ENCODE peak calls at places on chromosome 19, in five cellular contexts. One of them, this sample, is unnamed.

GRCh38 chr19:54554896-54555295 is 18.7 kb upstream of the LILRA2 start:
- DNase-seq in ovary: no peak
- DNase-seq in uterus: no peak
- DNase-seq in transverse colon: no peak
- DNase-seq in stomach: no peak
- DNase-seq in this sample: no peak

GRCh38 chr19:5953680-5954213 is 24.2 kb downstream of the RANBP3 start:
- DNase-seq in ovary: no peak
- DNase-seq in uterus: no peak
- DNase-seq in transverse colon: no peak
- DNase-seq in stomach: no peak
- DNase-seq in this sample: no peak

GRCh38 chr19:29515706-29516357 is 10.0 kb upstream of the VSTM2B start:
- DNase-seq in ovary: no peak
- DNase-seq in uterus: no peak
- DNase-seq in transverse colon: no peak
- DNase-seq in stomach: no peak
- DNase-seq in this sample: no peak

GRCh38 chr19:13132471-13133166 is 14.6 kb downstream of the NACC1 start:
- DNase-seq in ovary: no peak
- DNase-seq in uterus: no peak
- DNase-seq in transverse colon: no peak
- DNase-seq in stomach: no peak
- DNase-seq in this sample: no peak

GRCh38 chr19:33316521-33317284 is 14.4 kb upstream of the CEBPA start:
- DNase-seq in ovary: no peak
- DNase-seq in uterus: no peak
- DNase-seq in transverse colon: peak
- DNase-seq in stomach: no peak
- DNase-seq in this sample: no peak

GRCh38 chr19:10552596-10553053 is 8.9 kb downstream of the ATG4D start:
- DNase-seq in ovary: no peak
- DNase-seq in uterus: no peak
- DNase-seq in transverse colon: no peak
- DNase-seq in stomach: no peak
- DNase-seq in this sample: no peak

GRCh38 chr19:37928527-37929286 is 21.7 kb downstream of the SIPA1L3 start:
- DNase-seq in ovary: no peak
- DNase-seq in uterus: no peak
- DNase-seq in transverse colon: no peak
- DNase-seq in stomach: no peak
- DNase-seq in this sample: no peak

GRCh38 chr19:38959618-38960017 is 15.9 kb downstream of the FBXO17 start:
- DNase-seq in ovary: no peak
- DNase-seq in uterus: no peak
- DNase-seq in transverse colon: no peak
- DNase-seq in stomach: no peak
- DNase-seq in this sample: no peak

GRCh38 chr19:29311391-29311790 is 98.4 kb upstream of the UQCRFS1 start:
- DNase-seq in ovary: no peak
- DNase-seq in uterus: no peak
- DNase-seq in transverse colon: no peak
- DNase-seq in stomach: no peak
- DNase-seq in this sample: no peak

GRCh38 chr19:9811139-9811538 is 7.7 kb downstream of the FBXL12 start:
- DNase-seq in ovary: no peak
- DNase-seq in uterus: no peak
- DNase-seq in transverse colon: no peak
- DNase-seq in stomach: no peak
- DNase-seq in this sample: no peak

GRCh38 chr19:7926021-7926726 is at the start of gene CTXN1:
- DNase-seq in ovary: peak
- DNase-seq in uterus: peak
- DNase-seq in transverse colon: peak
- DNase-seq in stomach: peak
- DNase-seq in this sample: no peak

GRCh38 chr19:5228932-5229777 is 111.5 kb downstream of the PTPRS start:
- DNase-seq in ovary: peak
- DNase-seq in uterus: no peak
- DNase-seq in transverse colon: no peak
- DNase-seq in stomach: no peak
- DNase-seq in this sample: no peak

GRCh38 chr19:14375055-14375581 is 6.1 kb upstream of the ADGRE5 start:
- DNase-seq in ovary: no peak
- DNase-seq in uterus: peak
- DNase-seq in transverse colon: peak
- DNase-seq in stomach: peak
- DNase-seq in this sample: no peak

GRCh38 chr19:40190891-40191835 is at the start of gene MAP3K10:
- DNase-seq in ovary: peak
- DNase-seq in uterus: peak
- DNase-seq in transverse colon: peak
- DNase-seq in stomach: peak
- DNase-seq in this sample: no peak

GRCh38 chr19:55440411-55441105 is 2.5 kb downstream of the SHISA7 start:
- DNase-seq in ovary: no peak
- DNase-seq in uterus: no peak
- DNase-seq in transverse colon: no peak
- DNase-seq in stomach: no peak
- DNase-seq in this sample: no peak

GRCh38 chr19:54100560-54100959 is at the start of gene OSCAR:
- DNase-seq in ovary: no peak
- DNase-seq in uterus: no peak
- DNase-seq in transverse colon: no peak
- DNase-seq in stomach: no peak
- DNase-seq in this sample: no peak

GRCh38 chr19:35318679-35319448 is 10.1 kb upstream of the CD22 start:
- DNase-seq in ovary: no peak
- DNase-seq in uterus: peak
- DNase-seq in transverse colon: peak
- DNase-seq in stomach: peak
- DNase-seq in this sample: no peak

GRCh38 chr19:29247912-29248311 is 35.0 kb upstream of the UQCRFS1 start:
- DNase-seq in ovary: no peak
- DNase-seq in uterus: no peak
- DNase-seq in transverse colon: no peak
- DNase-seq in stomach: no peak
- DNase-seq in this sample: no peak

GRCh38 chr19:29567366-29567915 is 38.6 kb upstream of the POP4 start:
- DNase-seq in ovary: no peak
- DNase-seq in uterus: no peak
- DNase-seq in transverse colon: no peak
- DNase-seq in stomach: no peak
- DNase-seq in this sample: no peak

GRCh38 chr19:39645800-39646411 is 9.8 kb upstream of the LGALS16 start:
- DNase-seq in ovary: no peak
- DNase-seq in uterus: no peak
- DNase-seq in transverse colon: no peak
- DNase-seq in stomach: no peak
- DNase-seq in this sample: no peak

GRCh38 chr19:33301011-33301899 is 1.1 kb downstream of the CEBPA start:
- DNase-seq in ovary: no peak
- DNase-seq in uterus: no peak
- DNase-seq in transverse colon: peak
- DNase-seq in stomach: peak
- DNase-seq in this sample: no peak

GRCh38 chr19:53101518-53101917 is 1.7 kb downstream of the ZNF160 start:
- DNase-seq in ovary: no peak
- DNase-seq in uterus: no peak
- DNase-seq in transverse colon: no peak
- DNase-seq in stomach: no peak
- DNase-seq in this sample: no peak

GRCh38 chr19:54204767-54205468 is 4.3 kb downstream of the RPS9 start:
- DNase-seq in ovary: no peak
- DNase-seq in uterus: no peak
- DNase-seq in transverse colon: no peak
- DNase-seq in stomach: no peak
- DNase-seq in this sample: no peak

GRCh38 chr19:33248104-33248503 is 22.5 kb upstream of the SLC7A10 start:
- DNase-seq in ovary: no peak
- DNase-seq in uterus: no peak
- DNase-seq in transverse colon: no peak
- DNase-seq in stomach: no peak
- DNase-seq in this sample: no peak

GRCh38 chr19:12703056-12703455 is 6.6 kb upstream of the FBXW9 start:
- DNase-seq in ovary: no peak
- DNase-seq in uterus: no peak
- DNase-seq in transverse colon: no peak
- DNase-seq in stomach: no peak
- DNase-seq in this sample: no peak

DNA sequence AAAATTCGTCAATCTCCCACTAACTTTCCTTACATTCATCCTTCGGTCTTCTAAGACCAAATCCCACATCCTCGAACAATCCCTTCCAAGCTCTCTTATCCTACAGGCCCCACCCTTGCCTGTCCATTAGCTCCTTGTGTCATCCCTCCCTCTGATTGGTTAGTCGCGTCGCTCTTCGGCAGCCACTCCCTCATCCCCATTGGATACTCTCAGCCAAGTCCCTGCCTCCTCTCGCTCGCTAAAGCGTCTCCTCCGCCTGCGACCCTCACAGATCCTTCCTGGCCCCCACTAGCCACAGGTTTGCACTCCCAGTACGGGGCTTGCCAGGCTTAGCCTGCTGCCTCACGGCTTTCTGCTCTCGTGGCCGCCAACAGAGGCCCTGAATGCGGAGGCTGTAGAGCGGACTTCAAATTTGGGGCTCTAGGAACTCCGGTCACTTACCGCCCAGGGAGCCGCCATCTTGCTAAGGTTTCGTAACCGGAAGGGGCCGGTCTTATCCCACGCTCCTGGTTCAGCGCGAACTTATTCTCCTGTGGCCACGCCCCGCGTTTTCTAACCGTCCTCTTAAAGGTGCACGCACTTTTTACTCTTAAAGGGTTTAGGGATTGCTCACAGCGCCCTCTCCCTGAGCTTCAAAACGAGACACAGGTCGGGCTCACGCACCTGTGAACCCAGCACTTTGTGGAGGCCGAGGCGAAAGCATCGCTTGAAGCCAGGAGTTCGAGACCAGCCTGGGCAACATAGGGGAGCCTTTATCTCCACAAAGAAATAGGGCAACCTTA is at the start of gene DMAC2:
- DNase-seq in ovary: peak
- DNase-seq in uterus: peak
- DNase-seq in transverse colon: peak
- DNase-seq in stomach: peak
- DNase-seq in this sample: no peak
- H3K4me3 ChIP-seq in ovary: peak
- H3K4me3 ChIP-seq in uterus: peak
- H3K4me3 ChIP-seq in transverse colon: peak
- H3K4me3 ChIP-seq in stomach: peak
- H3K4me3 ChIP-seq in this sample: peak

GRCh38 chr19:51019544-51019925 is at the start of gene KLK10:
- DNase-seq in ovary: peak
- DNase-seq in uterus: no peak
- DNase-seq in transverse colon: no peak
- DNase-seq in stomach: no peak
- DNase-seq in this sample: no peak

GRCh38 chr19:51020988-51021651 is 1.6 kb upstream of the KLK10 start:
- DNase-seq in ovary: no peak
- DNase-seq in uterus: no peak
- DNase-seq in transverse colon: no peak
- DNase-seq in stomach: peak
- DNase-seq in this sample: no peak

GRCh38 chr19:51015691-51016267 is 3.7 kb downstream of the KLK10 start:
- DNase-seq in ovary: no peak
- DNase-seq in uterus: no peak
- DNase-seq in transverse colon: no peak
- DNase-seq in stomach: no peak
- DNase-seq in this sample: no peak

GRCh38 chr19:51016798-51017683 is 2.5 kb downstream of the KLK10 start:
- DNase-seq in ovary: peak
- DNase-seq in uterus: peak
- DNase-seq in transverse colon: peak
- DNase-seq in stomach: peak
- DNase-seq in this sample: no peak

GRCh38 chr19:51018745-51019543 is 565 bp downstream of the KLK10 start:
- DNase-seq in ovary: peak
- DNase-seq in uterus: peak
- DNase-seq in transverse colon: no peak
- DNase-seq in stomach: peak
- DNase-seq in this sample: no peak
- TF ChIP-seq POLR2A in ovary: peak
- TF ChIP-seq POLR2A in uterus: no peak
- TF ChIP-seq POLR2A in transverse colon: no peak
- TF ChIP-seq POLR2A in stomach: no peak
- TF ChIP-seq POLR2A in this sample: no peak

GRCh38 chr19:45764947-45765346 is 4.1 kb downstream of the SIX5 start:
- DNase-seq in ovary: no peak
- DNase-seq in uterus: peak
- DNase-seq in transverse colon: no peak
- DNase-seq in stomach: no peak
- DNase-seq in this sample: no peak
- H3K4me3 ChIP-seq in ovary: no peak
- H3K4me3 ChIP-seq in uterus: no peak
- H3K4me3 ChIP-seq in transverse colon: no peak
- H3K4me3 ChIP-seq in stomach: no peak
- H3K4me3 ChIP-seq in this sample: no peak

DNA sequence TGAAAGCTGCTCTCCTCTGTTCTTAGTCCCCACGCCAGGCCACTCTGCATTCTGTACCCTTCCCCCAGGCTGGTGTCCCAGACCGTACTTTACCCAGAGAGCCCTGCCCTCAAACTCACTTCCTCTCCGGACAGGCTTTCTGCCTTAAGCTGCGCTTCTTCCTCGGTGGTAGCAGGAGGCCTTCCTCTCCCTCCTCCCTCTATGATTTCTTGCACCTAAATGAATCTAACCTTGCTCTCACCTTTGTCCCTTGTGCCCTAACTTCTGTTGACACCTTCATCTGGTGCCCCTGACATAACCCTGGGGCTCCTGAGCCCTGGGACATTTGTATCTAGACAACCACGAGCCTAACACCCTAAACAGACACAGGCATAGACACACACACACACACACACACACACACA is 29.6 kb upstream of the CEACAM21 start:
- DNase-seq in ovary: no peak
- DNase-seq in uterus: no peak
- DNase-seq in transverse colon: peak
- DNase-seq in stomach: no peak
- DNase-seq in this sample: no peak
- TF ChIP-seq POLR2A in ovary: no peak
- TF ChIP-seq POLR2A in uterus: no peak
- TF ChIP-seq POLR2A in transverse colon: peak
- TF ChIP-seq POLR2A in stomach: no peak
- TF ChIP-seq POLR2A in this sample: no peak

DNA sequence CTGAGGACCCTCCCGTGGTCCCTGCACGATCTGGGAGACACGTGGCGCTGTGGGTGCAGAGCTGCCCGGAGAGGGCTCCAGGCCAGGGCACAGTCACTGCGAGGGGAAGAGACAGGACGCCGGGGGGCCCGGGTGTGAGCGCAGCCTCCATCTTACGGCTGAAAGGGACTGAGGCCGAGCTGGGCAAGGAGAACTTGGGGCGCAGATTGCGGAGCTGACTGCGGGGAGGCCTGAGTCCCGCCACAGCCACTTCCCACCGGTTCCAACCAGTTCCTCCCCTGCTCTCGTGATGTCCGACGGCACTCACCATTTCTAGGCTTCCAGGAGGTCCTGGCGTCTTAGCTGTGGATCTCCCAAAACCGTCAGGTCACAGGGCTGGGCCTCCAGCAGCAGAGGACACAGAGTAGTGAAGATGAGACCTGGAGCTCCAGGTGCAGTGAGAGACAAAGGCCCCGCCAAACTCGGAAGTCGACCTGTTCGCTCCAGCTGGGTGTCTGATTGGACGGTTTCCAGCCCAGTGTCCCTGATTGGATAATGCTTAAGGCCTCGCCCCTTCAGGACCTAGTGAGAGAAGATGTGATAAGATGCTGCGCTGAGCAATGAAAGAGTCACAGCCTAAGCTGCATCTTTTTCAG is 4.8 kb upstream of the ZNF253 start:
- DNase-seq in ovary: no peak
- DNase-seq in uterus: no peak
- DNase-seq in transverse colon: no peak
- DNase-seq in stomach: no peak
- DNase-seq in this sample: no peak
- H3K4me3 ChIP-seq in ovary: no peak
- H3K4me3 ChIP-seq in uterus: no peak
- H3K4me3 ChIP-seq in transverse colon: no peak
- H3K4me3 ChIP-seq in stomach: peak
- H3K4me3 ChIP-seq in this sample: no peak